ENCODE peak calls at places on chromosomes 5 and 9, in four cellular contexts. One of them, this sample, is unnamed.

GRCh38 chr5:3265131-3265885 is 330.3 kb upstream of the IRX1 start:
- DNase-seq in left ventricle myocardium inferior: no peak
- DNase-seq in cardiac muscle cell: no peak
- DNase-seq in SK-N-SH: no peak
- DNase-seq in this sample: no peak

GRCh38 chr9:118701985-118702384 is 667.2 kb downstream of the BRINP1 start:
- DNase-seq in left ventricle myocardium inferior: no peak
- DNase-seq in cardiac muscle cell: no peak
- DNase-seq in SK-N-SH: no peak
- DNase-seq in this sample: no peak

GRCh38 chr9:29214702-29215248 is 1641.5 kb upstream of the C9orf72 start:
- DNase-seq in left ventricle myocardium inferior: no peak
- DNase-seq in cardiac muscle cell: no peak
- DNase-seq in SK-N-SH: peak; percentile 29
- DNase-seq in this sample: peak; percentile 59

GRCh38 chr5:137960819-137961218 is 71.6 kb downstream of the PKD2L2 start:
- DNase-seq in left ventricle myocardium inferior: no peak
- DNase-seq in cardiac muscle cell: no peak
- DNase-seq in SK-N-SH: no peak
- DNase-seq in this sample: no peak

GRCh38 chr9:136204838-136205706 is at the start of gene LHX3:
- DNase-seq in left ventricle myocardium inferior: no peak
- DNase-seq in cardiac muscle cell: peak; percentile 20
- DNase-seq in SK-N-SH: no peak
- DNase-seq in this sample: no peak

GRCh38 chr5:168157141-168157540 is 134.3 kb upstream of the WWC1 start:
- DNase-seq in left ventricle myocardium inferior: no peak
- DNase-seq in cardiac muscle cell: no peak
- DNase-seq in SK-N-SH: no peak
- DNase-seq in this sample: no peak

GRCh38 chr5:130270786-130271185 is 366.5 kb downstream of the CHSY3 start:
- DNase-seq in left ventricle myocardium inferior: no peak
- DNase-seq in cardiac muscle cell: no peak
- DNase-seq in SK-N-SH: no peak
- DNase-seq in this sample: no peak

GRCh38 chr9:125176632-125177031 is 13.0 kb downstream of the PPP6C start:
- DNase-seq in left ventricle myocardium inferior: no peak
- DNase-seq in cardiac muscle cell: no peak
- DNase-seq in SK-N-SH: peak; percentile 30
- DNase-seq in this sample: peak; percentile 55

GRCh38 chr9:83572524-83572923 is 34.3 kb upstream of the FRMD3 start:
- DNase-seq in left ventricle myocardium inferior: no peak
- DNase-seq in cardiac muscle cell: peak; percentile 93
- DNase-seq in SK-N-SH: no peak
- DNase-seq in this sample: no peak

GRCh38 chr5:92907914-92908606 is 673.0 kb downstream of the NR2F1-AS1 start:
- DNase-seq in left ventricle myocardium inferior: no peak
- DNase-seq in cardiac muscle cell: peak; percentile 69
- DNase-seq in SK-N-SH: no peak
- DNase-seq in this sample: no peak

GRCh38 chr9:101561740-101562139 is 28.1 kb downstream of the RNF20 start:
- DNase-seq in left ventricle myocardium inferior: no peak
- DNase-seq in cardiac muscle cell: no peak
- DNase-seq in SK-N-SH: no peak
- DNase-seq in this sample: no peak

GRCh38 chr9:92747459-92748232 is 17.0 kb downstream of the BICD2 start:
- DNase-seq in left ventricle myocardium inferior: no peak
- DNase-seq in cardiac muscle cell: no peak
- DNase-seq in SK-N-SH: no peak
- DNase-seq in this sample: no peak

GRCh38 chr9:136710543-136710942 is 1.8 kb upstream of the DIPK1B start:
- DNase-seq in left ventricle myocardium inferior: no peak
- DNase-seq in cardiac muscle cell: no peak
- DNase-seq in SK-N-SH: no peak
- DNase-seq in this sample: no peak

GRCh38 chr9:126303488-126303887 is 23.1 kb upstream of the MVB12B start:
- DNase-seq in left ventricle myocardium inferior: no peak
- DNase-seq in cardiac muscle cell: no peak
- DNase-seq in SK-N-SH: no peak
- DNase-seq in this sample: no peak

GRCh38 chr9:36317766-36318165 is 59.5 kb upstream of the GNE start:
- DNase-seq in left ventricle myocardium inferior: peak; percentile 19
- DNase-seq in cardiac muscle cell: no peak
- DNase-seq in SK-N-SH: no peak
- DNase-seq in this sample: no peak

GRCh38 chr9:129330711-129331279 is 152.7 kb upstream of the IER5L start:
- DNase-seq in left ventricle myocardium inferior: no peak
- DNase-seq in cardiac muscle cell: peak; percentile 33
- DNase-seq in SK-N-SH: no peak
- DNase-seq in this sample: peak; percentile 58

GRCh38 chr5:33772276-33772990 is 119.4 kb downstream of the ADAMTS12 start:
- DNase-seq in left ventricle myocardium inferior: no peak
- DNase-seq in cardiac muscle cell: peak; percentile 81
- DNase-seq in SK-N-SH: no peak
- DNase-seq in this sample: no peak

GRCh38 chr5:39055027-39055759 is 19.0 kb downstream of the RICTOR start:
- DNase-seq in left ventricle myocardium inferior: no peak
- DNase-seq in cardiac muscle cell: no peak
- DNase-seq in SK-N-SH: no peak
- DNase-seq in this sample: no peak

GRCh38 chr9:87436694-87437093 is 61.0 kb upstream of the DAPK1 start:
- DNase-seq in left ventricle myocardium inferior: no peak
- DNase-seq in cardiac muscle cell: peak; percentile 21
- DNase-seq in SK-N-SH: no peak
- DNase-seq in this sample: peak; percentile 35

GRCh38 chr9:72667181-72667580 is 145.8 kb downstream of the TMC1 start:
- DNase-seq in left ventricle myocardium inferior: no peak
- DNase-seq in cardiac muscle cell: no peak
- DNase-seq in SK-N-SH: no peak
- DNase-seq in this sample: no peak

GRCh38 chr5:45639038-45639437 is 57.1 kb downstream of the HCN1 start:
- DNase-seq in left ventricle myocardium inferior: no peak
- DNase-seq in cardiac muscle cell: no peak
- DNase-seq in SK-N-SH: peak; percentile 1
- DNase-seq in this sample: peak; percentile 20

GRCh38 chr9:116271991-116272390 is 118.4 kb downstream of the PAPPA start:
- DNase-seq in left ventricle myocardium inferior: no peak
- DNase-seq in cardiac muscle cell: no peak
- DNase-seq in SK-N-SH: no peak
- DNase-seq in this sample: no peak
- H3K36me3 ChIP-seq in left ventricle myocardium inferior: no peaks in the 10 kb centered on the region
- H3K36me3 ChIP-seq in cardiac muscle cell: no peaks in the 10 kb centered on the region
- H3K36me3 ChIP-seq in SK-N-SH: peaks cover 35% of the 10 kb centered on the region
- H3K36me3 ChIP-seq in this sample: peaks cover 44% of the 10 kb centered on the region

DNA sequence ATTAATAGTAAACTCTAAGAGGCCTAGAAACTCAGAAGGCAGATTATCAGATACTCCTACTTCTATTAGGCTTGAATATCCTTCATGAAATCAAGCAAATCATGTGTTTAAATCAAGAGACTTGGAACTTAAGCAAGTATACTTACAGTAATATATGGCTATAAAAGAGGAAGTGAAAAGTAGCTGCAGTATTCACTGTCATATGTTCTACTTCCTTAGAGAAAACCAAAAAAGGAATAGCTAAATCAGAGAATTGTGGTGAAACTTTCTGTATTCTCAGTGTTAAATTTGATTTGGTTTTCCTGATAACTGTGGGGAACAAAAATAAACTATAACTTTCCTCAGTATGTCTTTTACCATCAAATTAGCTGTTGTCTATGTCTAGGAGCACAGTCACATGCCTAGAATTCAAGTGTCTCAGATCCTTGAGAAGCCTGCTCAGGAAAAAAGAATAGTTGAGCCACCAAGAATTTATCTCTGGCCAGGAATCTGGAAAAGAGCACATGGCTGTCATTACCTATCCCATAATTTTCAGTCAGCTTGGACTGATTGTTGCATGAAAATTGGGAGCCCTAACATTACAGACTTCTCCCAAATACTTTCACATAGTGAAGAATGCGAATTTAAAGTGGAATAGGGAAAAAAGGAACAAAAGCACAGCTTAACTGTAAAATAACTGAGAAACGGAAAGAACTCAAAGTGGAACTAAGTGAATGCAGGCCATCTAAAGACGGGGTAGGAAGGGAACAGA is 1.7 kb downstream of the FKBP15 start:
- DNase-seq in left ventricle myocardium inferior: no peak
- DNase-seq in cardiac muscle cell: no peak
- DNase-seq in SK-N-SH: no peak
- DNase-seq in this sample: no peak
- H3K4me3 ChIP-seq in left ventricle myocardium inferior: peak overlapping the region; percentile 87
- H3K4me3 ChIP-seq in cardiac muscle cell: no peak overlapping the region
- H3K4me3 ChIP-seq in SK-N-SH: no peak overlapping the region
- H3K4me3 ChIP-seq in this sample: no peak overlapping the region

GRCh38 chr9:99169982-99170761 is 51.6 kb downstream of the ALG2 start:
- DNase-seq in left ventricle myocardium inferior: no peak
- DNase-seq in cardiac muscle cell: no peak
- DNase-seq in SK-N-SH: peak; percentile 79
- DNase-seq in this sample: no peak
- TF ChIP-seq CTCF in left ventricle myocardium inferior: no peak
- TF ChIP-seq CTCF in cardiac muscle cell: peak; percentile 22
- TF ChIP-seq CTCF in SK-N-SH: no peak
- TF ChIP-seq CTCF in this sample: no peak

GRCh38 chr5:134813407-134813806 is 32.4 kb upstream of the C5orf24 start:
- DNase-seq in left ventricle myocardium inferior: no peak
- DNase-seq in cardiac muscle cell: no peak
- DNase-seq in SK-N-SH: no peak
- DNase-seq in this sample: no peak
- H3K36me3 ChIP-seq in left ventricle myocardium inferior: peaks cover 85% of the 10 kb centered on the region
- H3K36me3 ChIP-seq in cardiac muscle cell: peaks cover 52% of the 10 kb centered on the region
- H3K36me3 ChIP-seq in SK-N-SH: peaks cover 56% of the 10 kb centered on the region
- H3K36me3 ChIP-seq in this sample: peaks cover 49% of the 10 kb centered on the region

DNA sequence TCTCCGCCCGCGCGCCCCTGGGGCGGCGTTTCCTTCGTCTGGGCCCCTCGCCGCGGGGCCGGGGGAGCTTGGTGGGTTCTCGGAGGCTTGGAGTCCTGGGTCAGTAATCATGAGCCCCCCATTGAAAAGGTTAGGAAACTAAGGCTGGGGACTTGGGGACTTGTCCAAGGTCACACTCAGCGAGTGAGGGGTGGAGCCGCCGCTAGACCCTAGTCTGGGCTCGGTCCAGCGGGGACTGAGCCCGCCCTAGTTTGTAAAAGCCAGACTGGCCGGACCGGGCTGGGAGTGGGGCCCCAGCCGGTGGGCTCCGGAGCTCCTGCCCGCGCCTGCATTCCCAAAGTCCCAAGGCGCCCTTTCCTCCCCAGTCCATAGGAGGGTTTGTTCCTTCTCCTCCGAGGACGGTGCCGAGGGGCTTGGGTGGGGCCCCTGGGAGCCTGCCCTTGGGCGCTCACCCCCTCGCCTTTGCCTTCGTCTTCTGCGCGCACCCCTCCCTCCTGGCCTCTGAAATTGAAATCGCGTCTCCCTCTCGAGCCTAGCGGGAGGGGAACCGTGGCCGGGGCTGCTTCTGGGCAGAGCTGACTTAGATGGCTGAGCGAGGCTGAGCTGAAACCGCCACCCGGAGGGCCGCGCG is 995 bp downstream of the OLFM1 start:
- DNase-seq in left ventricle myocardium inferior: no peak
- DNase-seq in cardiac muscle cell: no peak
- DNase-seq in SK-N-SH: peak; percentile 51
- DNase-seq in this sample: peak; percentile 43
- H3K4me3 ChIP-seq in left ventricle myocardium inferior: peak overlapping the region; percentile 67
- H3K4me3 ChIP-seq in cardiac muscle cell: peak overlapping the region; percentile 20
- H3K4me3 ChIP-seq in SK-N-SH: peak overlapping the region; percentile 23
- H3K4me3 ChIP-seq in this sample: peak overlapping the region; percentile 95

DNA sequence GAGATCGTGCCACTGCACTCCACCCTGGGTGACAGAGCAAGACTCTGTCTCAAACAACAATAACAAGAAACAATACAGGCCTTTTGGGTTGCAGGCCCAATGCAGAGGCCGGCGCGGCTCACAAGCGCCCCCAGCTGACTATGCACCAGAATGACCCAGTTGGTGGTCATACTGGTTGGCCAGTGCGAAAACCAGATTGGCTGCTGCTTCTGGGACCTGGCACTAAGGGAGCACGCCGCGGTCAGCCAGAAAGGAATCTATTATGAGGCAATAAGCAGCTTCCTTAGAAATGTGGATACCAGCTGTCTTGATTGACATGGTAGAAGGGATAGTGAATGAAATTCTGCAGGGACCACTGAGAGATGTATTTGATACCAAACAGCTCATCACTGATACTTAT is 35.0 kb downstream of the RANBP17 start:
- DNase-seq in left ventricle myocardium inferior: no peak
- DNase-seq in cardiac muscle cell: peak; percentile 73
- DNase-seq in SK-N-SH: peak; percentile 5
- DNase-seq in this sample: peak; percentile 0
- TF ChIP-seq CTCF in left ventricle myocardium inferior: peak; percentile 48
- TF ChIP-seq CTCF in cardiac muscle cell: peak; percentile 52
- TF ChIP-seq CTCF in SK-N-SH: peak; percentile 44
- TF ChIP-seq CTCF in this sample: peak; percentile 21

DNA sequence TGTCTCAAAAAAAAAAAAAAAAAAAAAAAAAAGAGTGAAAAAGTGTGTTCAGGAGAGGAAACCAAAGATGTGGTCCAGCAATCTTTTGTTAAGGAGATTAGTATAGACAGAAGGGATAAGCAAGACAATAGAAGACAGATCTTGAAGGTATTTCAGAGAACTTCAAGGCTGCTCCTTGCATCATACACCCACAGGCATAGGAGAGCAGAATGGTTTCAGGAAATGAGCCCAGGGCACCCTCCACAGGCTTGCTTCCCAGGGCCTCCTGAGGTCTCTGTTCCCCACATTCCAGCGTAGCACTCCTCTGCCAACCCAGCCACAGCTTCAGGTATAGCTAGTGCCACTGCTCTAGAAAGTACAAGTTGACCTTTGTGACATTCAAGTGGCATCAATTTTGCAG is 65.8 kb downstream of the FSTL4 start:
- DNase-seq in left ventricle myocardium inferior: no peak
- DNase-seq in cardiac muscle cell: no peak
- DNase-seq in SK-N-SH: no peak
- DNase-seq in this sample: no peak
- H3K36me3 ChIP-seq in left ventricle myocardium inferior: no peaks in the 10 kb centered on the region
- H3K36me3 ChIP-seq in cardiac muscle cell: no peaks in the 10 kb centered on the region
- H3K36me3 ChIP-seq in SK-N-SH: no peaks in the 10 kb centered on the region
- H3K36me3 ChIP-seq in this sample: no peaks in the 10 kb centered on the region

GRCh38 chr5:400282-401215 is 42.4 kb upstream of the EXOC3 start:
- DNase-seq in left ventricle myocardium inferior: no peak
- DNase-seq in cardiac muscle cell: no peak
- DNase-seq in SK-N-SH: peak; percentile 2
- DNase-seq in this sample: no peak
- H3K4me3 ChIP-seq in left ventricle myocardium inferior: peak overlapping the region; percentile 55
- H3K4me3 ChIP-seq in cardiac muscle cell: no peak overlapping the region
- H3K4me3 ChIP-seq in SK-N-SH: no peak overlapping the region
- H3K4me3 ChIP-seq in this sample: no peak overlapping the region

DNA sequence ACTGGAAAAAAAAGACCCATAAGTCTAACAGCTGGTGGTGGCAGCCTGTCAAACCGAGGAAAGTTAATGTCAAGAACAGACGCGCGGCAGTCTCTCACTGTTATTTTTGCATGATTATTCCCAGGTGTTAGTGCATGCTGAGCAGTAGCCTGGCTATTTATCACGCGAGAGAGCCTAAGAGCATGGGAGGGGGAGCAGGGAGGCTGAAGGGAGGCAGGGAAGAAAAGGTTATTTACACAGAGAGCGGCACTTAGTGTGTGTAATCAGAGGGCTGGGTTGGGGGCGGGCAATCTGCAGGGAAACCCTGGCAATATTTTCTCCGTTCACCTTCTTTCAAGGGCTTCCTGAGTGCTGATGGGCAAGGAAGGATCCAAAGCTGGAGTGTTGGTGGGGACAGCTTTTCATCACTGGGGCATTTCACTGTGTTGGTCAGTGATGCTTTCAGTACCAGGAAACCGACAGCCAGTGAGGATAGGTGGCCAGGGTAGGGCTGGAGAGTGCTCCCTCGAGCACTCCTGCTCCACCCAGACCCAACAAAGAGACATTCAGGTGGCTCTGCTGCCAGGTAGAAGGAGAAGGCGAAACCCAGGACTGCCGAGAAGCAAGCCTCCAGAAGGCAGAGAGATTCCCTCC is 39.6 kb downstream of the ZNF608 start:
- DNase-seq in left ventricle myocardium inferior: peak; percentile 54
- DNase-seq in cardiac muscle cell: peak; percentile 35
- DNase-seq in SK-N-SH: peak; percentile 70
- DNase-seq in this sample: peak; percentile 4
- TF ChIP-seq CTCF in left ventricle myocardium inferior: no peak
- TF ChIP-seq CTCF in cardiac muscle cell: no peak
- TF ChIP-seq CTCF in SK-N-SH: no peak
- TF ChIP-seq CTCF in this sample: no peak